ENCODE peak calls at places on chromosome 2, in eight cellular contexts. R is CD8-positive, alpha-beta memory T cell; S is adrenal gland; T is kidney epithelial cell; L is pancreas; Y is thoracic aorta; Q is fibroblast of lung; H is lung. M is an unnamed sample. For H3K36me3, the result is how much of the 10 kb centered on the place peaks cover.

GRCh38 chr2:199379251-199379650 is 78.5 kb downstream of the SATB2 start:
- DNase-seq in R (no peak), S (no peak), T (no peak), L (no peak), Y (no peak), Q (peak), H (no peak), M (no peak)

GRCh38 chr2:172328103-172328835 is 99.1 kb upstream of the ITGA6 start:
- DNase-seq in R (no peak), S (no peak), T (no peak), L (no peak), Y (no peak), Q (peak), H (no peak), M (no peak)

GRCh38 chr2:49042510-49042909 is 111.8 kb downstream of the FSHR start:
- DNase-seq in R (no peak), S (no peak), T (no peak), L (no peak), Y (no peak), Q (no peak), H (no peak), M (no peak)

GRCh38 chr2:114729025-114729424 is 286.6 kb downstream of the DPP10 start:
- DNase-seq in R (no peak), S (no peak), T (no peak), L (no peak), Y (no peak), Q (no peak), H (no peak), M (peak)

GRCh38 chr2:74982581-74982980 is 24.1 kb downstream of the POLE4 start:
- DNase-seq in R (no peak), S (no peak), T (no peak), L (no peak), Y (no peak), Q (no peak), H (no peak), M (no peak)

GRCh38 chr2:166375205-166375735 is 474 bp downstream of the SCN9A start:
- DNase-seq in R (no peak), S (no peak), T (no peak), L (no peak), Y (no peak), Q (peak), H (no peak), M (no peak)

GRCh38 chr2:27381577-27382181 is 1.1 kb upstream of the ZNF513 start:
- DNase-seq in R (no peak), S (no peak), T (no peak), L (no peak), Y (no peak), Q (no peak), H (no peak), M (no peak)

GRCh38 chr2:53334610-53335009 is 433.0 kb upstream of the CHAC2 start:
- DNase-seq in R (no peak), S (no peak), T (no peak), L (no peak), Y (no peak), Q (no peak), H (no peak), M (no peak)

GRCh38 chr2:120244656-120245519 is 7.8 kb upstream of the RALB start:
- DNase-seq in R (no peak), S (no peak), T (no peak), L (no peak), Y (no peak), Q (no peak), H (no peak), M (peak)

GRCh38 chr2:160703648-160704585 is 210.3 kb upstream of the RBMS1 start:
- DNase-seq in R (peak), S (no peak), T (no peak), L (no peak), Y (no peak), Q (no peak), H (no peak), M (no peak)

GRCh38 chr2:64620661-64621060 is 33.1 kb downstream of the SERTAD2 start:
- DNase-seq in R (no peak), S (no peak), T (no peak), L (no peak), Y (no peak), Q (no peak), H (no peak), M (no peak)

GRCh38 chr2:40773291-40773690 is 321.4 kb upstream of the SLC8A1 start:
- DNase-seq in R (no peak), S (no peak), T (no peak), L (no peak), Y (no peak), Q (no peak), H (no peak), M (no peak)

GRCh38 chr2:240556553-240557100 is 1.2 kb downstream of the ANKMY1 start:
- DNase-seq in R (peak), S (peak), T (no peak), L (peak), Y (no peak), Q (peak), H (no peak), M (peak)

GRCh38 chr2:111192778-111193368 is 72.2 kb downstream of the BCL2L11 start:
- DNase-seq in R (no peak), S (no peak), T (no peak), L (no peak), Y (no peak), Q (no peak), H (no peak), M (no peak)

GRCh38 chr2:25029183-25029554 is 12.7 kb upstream of the EFR3B start:
- DNase-seq in R (no peak), S (no peak), T (no peak), L (no peak), Y (no peak), Q (no peak), H (no peak), M (no peak)

GRCh38 chr2:71879509-71880184 is 268.0 kb downstream of the CYP26B1 start:
- DNase-seq in R (no peak), S (peak), T (no peak), L (no peak), Y (no peak), Q (no peak), H (no peak), M (no peak)

GRCh38 chr2:62881162-62881795 is 169.4 kb upstream of the OTX1 start:
- DNase-seq in R (no peak), S (no peak), T (no peak), L (no peak), Y (no peak), Q (no peak), H (no peak), M (no peak)

GRCh38 chr2:62884514-62884913 is 166.1 kb upstream of the OTX1 start:
- DNase-seq in R (no peak), S (no peak), T (no peak), L (no peak), Y (no peak), Q (peak), H (no peak), M (no peak)

GRCh38 chr2:62883629-62884028 is 167.0 kb upstream of the OTX1 start:
- DNase-seq in R (no peak), S (no peak), T (no peak), L (no peak), Y (no peak), Q (no peak), H (no peak), M (no peak)

GRCh38 chr2:62884086-62884485 is 166.5 kb upstream of the OTX1 start:
- DNase-seq in R (no peak), S (no peak), T (no peak), L (no peak), Y (no peak), Q (no peak), H (no peak), M (no peak)
- H3K4me3 ChIP-seq in R (no peak), S (no peak), T (no peak), L (no peak), Y (no peak), Q (no peak), H (no peak), M (no peak)

DNA sequence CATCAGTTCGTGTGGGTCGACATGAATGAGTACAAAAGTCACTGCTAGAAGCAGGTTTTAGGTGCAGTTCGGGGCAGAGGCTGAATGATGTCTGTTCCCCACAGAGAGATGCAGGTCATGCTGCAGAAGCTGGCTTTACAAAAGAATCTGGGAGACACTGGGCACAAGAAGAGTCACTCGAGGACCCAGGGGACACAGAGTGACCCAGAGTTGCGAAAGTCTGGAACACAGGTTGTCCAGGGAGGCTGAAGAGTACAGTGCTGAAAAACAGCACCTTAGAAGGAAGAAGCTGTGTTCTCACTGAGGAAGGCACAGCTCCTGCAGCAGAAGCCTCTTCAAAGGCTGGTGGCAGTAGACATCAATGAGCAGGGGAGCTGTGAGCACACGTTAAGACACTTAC is 14.8 kb downstream of the CACNB4 start:
- DNase-seq in R (no peak), S (no peak), T (no peak), L (no peak), Y (no peak), Q (no peak), H (no peak), M (no peak)
- H3K36me3 ChIP-seq in R (under half), S (under half), T (under half), L (under half), Y (under half), Q (under half), H (under half), M (under half)

GRCh38 chr2:149136111-149136510 is 97.6 kb downstream of the LYPD6B start:
- DNase-seq in R (no peak), S (no peak), T (no peak), L (no peak), Y (no peak), Q (no peak), H (no peak), M (no peak)
- H3K4me3 ChIP-seq in R (no peak), S (no peak), T (no peak), L (no peak), Y (no peak), Q (no peak), H (no peak), M (no peak)

DNA sequence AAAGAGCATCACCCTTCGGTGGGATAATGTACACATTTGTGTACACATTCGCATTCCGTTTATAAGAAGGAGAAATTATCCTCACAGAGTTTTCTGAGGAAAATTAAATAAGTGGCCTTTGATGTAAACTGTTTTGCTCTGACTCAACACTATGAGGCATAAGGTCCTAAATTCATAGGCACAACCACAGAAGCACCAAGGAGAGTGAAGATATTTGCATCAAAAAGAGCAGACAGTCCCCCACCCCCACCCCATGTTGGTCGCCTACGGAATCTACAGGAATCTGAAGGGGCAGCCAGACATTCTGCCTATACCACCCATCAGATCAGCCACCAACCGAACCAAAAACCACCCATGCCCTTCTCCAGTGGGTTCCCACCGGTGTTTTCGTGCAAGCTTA is 33.0 kb downstream of the BCL11A start:
- DNase-seq in R (no peak), S (no peak), T (no peak), L (no peak), Y (no peak), Q (peak), H (no peak), M (peak)
- H3K36me3 ChIP-seq in R (under half), S (under half), T (under half), L (under half), Y (under half), Q (under half), H (under half), M (under half)

M was measured in H7.